ENCODE peak calls at places on chromosomes 11 and 22, in five cellular contexts. V is sigmoid colon, C is A549, S is uterus, T is esophagus muscularis mucosa. M is an unnamed sample. For H3K4me1, the result is how much of the 10 kb centered on the place peaks cover.

GRCh38 chr11:76744186-76745058 is 38.7 kb upstream of the TSKU start:
- DNase-seq in T (no peak), C (no peak), S (no peak), V (peak), M (no peak)

GRCh38 chr22:47041201-47042115 is 279.0 kb downstream of the TBC1D22A start:
- DNase-seq in T (no peak), C (no peak), V (no peak), S (no peak), M (no peak)

GRCh38 chr22:37270928-37271650 is 11.2 kb upstream of the CYTH4 start:
- DNase-seq in C (no peak), S (no peak), T (no peak), V (no peak), M (no peak)

GRCh38 chr22:24926849-24927579 is 19.5 kb downstream of the LHFPL7 start:
- DNase-seq in V (no peak), S (no peak), C (no peak), T (no peak), M (no peak)

GRCh38 chr11:59550842-59551650 is 39.7 kb downstream of the OR4D9 start:
- DNase-seq in T (peak), V (peak), C (peak), S (peak), M (peak)

GRCh38 chr22:22344430-22344829 is 99.8 kb downstream of the VPREB1 start:
- DNase-seq in C (no peak), T (peak), V (no peak), S (no peak), M (no peak)

GRCh38 chr11:27865105-27865504 is 164.8 kb upstream of the BDNF start:
- DNase-seq in T (no peak), V (no peak), S (no peak), C (no peak), M (no peak)

GRCh38 chr11:119789766-119790407 is 60.9 kb upstream of the NECTIN1 start:
- DNase-seq in V (peak), C (no peak), S (no peak), T (no peak), M (peak)

GRCh38 chr11:106988151-106988806 is 30.0 kb downstream of the GUCY1A2 start:
- DNase-seq in T (no peak), S (peak), V (no peak), C (no peak), M (no peak)

GRCh38 chr11:7046474-7046873 is 26.2 kb downstream of the NLRP14 start:
- DNase-seq in C (no peak), T (no peak), V (no peak), S (no peak), M (no peak)

GRCh38 chr22:23859201-23859600 is 1.5 kb downstream of the SLC2A11 start:
- DNase-seq in T (no peak), S (no peak), V (no peak), C (no peak), M (no peak)

GRCh38 chr22:50261615-50262459 is at the start of gene MAPK12:
- DNase-seq in T (no peak), V (no peak), S (no peak), C (no peak), M (no peak)

GRCh38 chr22:22156716-22157499 is 87.7 kb upstream of the VPREB1 start:
- DNase-seq in S (no peak), C (peak), T (no peak), V (no peak), M (no peak)

GRCh38 chr22:49621601-49622210 is 206.0 kb downstream of the BRD1 start:
- DNase-seq in C (no peak), T (no peak), S (no peak), V (peak), M (peak)

GRCh38 chr11:14974723-14975587 is 2.8 kb upstream of the CALCA start:
- DNase-seq in C (peak), V (no peak), S (no peak), T (no peak), M (no peak)

GRCh38 chr22:21626073-21626734 is 3.6 kb downstream of the YDJC start:
- DNase-seq in V (no peak), S (no peak), T (no peak), C (no peak), M (no peak)

GRCh38 chr22:17120711-17121234 is 387 bp downstream of the TMEM121B start:
- DNase-seq in T (no peak), C (no peak), V (no peak), S (no peak), M (no peak)

GRCh38 chr11:128790200-128790599 is 76.9 kb downstream of the KCNJ1 start:
- DNase-seq in T (no peak), V (no peak), S (no peak), C (no peak), M (no peak)

GRCh38 chr11:76279651-76280050 is 73.3 kb upstream of the WNT11 start:
- DNase-seq in T (no peak), V (no peak), S (no peak), C (no peak), M (no peak)

GRCh38 chr11:15113381-15113780 is 1.3 kb upstream of the INSC start:
- DNase-seq in S (no peak), T (peak), V (no peak), C (no peak), M (no peak)

GRCh38 chr22:46122980-46123693 is 27.2 kb upstream of the PPARA start:
- DNase-seq in S (no peak), V (no peak), C (no peak), T (no peak), M (no peak)

GRCh38 chr22:23306438-23306921 is 126.2 kb downstream of the BCR start:
- DNase-seq in V (no peak), C (no peak), S (peak), T (peak), M (peak)

GRCh38 chr22:44246615-44247326 is 66.0 kb downstream of the SHISAL1 start:
- DNase-seq in T (peak), V (no peak), C (no peak), S (no peak), M (no peak)

GRCh38 chr22:44455151-44455962 is 42.7 kb downstream of the RTL6 start:
- DNase-seq in T (peak), S (no peak), C (no peak), V (no peak), M (no peak)

GRCh38 chr11:42473116-42473515 is 838.7 kb upstream of the API5 start:
- DNase-seq in V (no peak), T (no peak), S (no peak), C (no peak), M (no peak)

GRCh38 chr11:2196970-2197770 is 25.6 kb upstream of the TH start:
- DNase-seq in V (peak), T (peak), C (peak), S (peak), M (no peak)

GRCh38 chr11:16605971-16606783 is 132.3 kb upstream of the C11orf58 start:
- DNase-seq in S (peak), C (peak), T (peak), V (peak), M (peak)

GRCh38 chr22:35949243-35949642 is 79.4 kb downstream of the RBFOX2 start:
- DNase-seq in T (no peak), S (no peak), V (no peak), C (no peak), M (no peak)

GRCh38 chr11:107591446-107592236 is 694 bp downstream of the ELMOD1 start:
- DNase-seq in S (no peak), T (no peak), V (no peak), C (no peak), M (no peak)

GRCh38 chr11:13214276-13214865 is 63.2 kb upstream of the BMAL1 start:
- DNase-seq in C (no peak), S (no peak), V (no peak), T (no peak), M (no peak)

GRCh38 chr11:80855975-80856524 is 1415.2 kb upstream of the TENM4 start:
- DNase-seq in T (no peak), S (no peak), C (no peak), V (no peak), M (no peak)

GRCh38 chr11:78349614-78350013 is 68.0 kb downstream of the GAB2 start:
- DNase-seq in V (no peak), S (no peak), T (no peak), C (no peak), M (no peak)

GRCh38 chr22:20086101-20086599 is 6.1 kb downstream of the DGCR8 start:
- DNase-seq in C (no peak), V (no peak), T (no peak), S (no peak), M (no peak)

GRCh38 chr11:3666023-3666530 is 5.1 kb downstream of the CHRNA10 start:
- DNase-seq in T (no peak), V (no peak), C (no peak), S (no peak), M (no peak)

GRCh38 chr22:41242396-41243117 is 1.8 kb upstream of the CHADL start:
- DNase-seq in V (no peak), T (no peak), C (no peak), S (no peak), M (no peak)

GRCh38 chr22:23688121-23688520 is 2.7 kb upstream of the RGL4 start:
- DNase-seq in T (no peak), C (no peak), V (no peak), S (no peak), M (no peak)

GRCh38 chr22:50568626-50569025 is 5.9 kb upstream of the SYCE3 start:
- DNase-seq in C (no peak), V (no peak), T (no peak), S (no peak), M (no peak)

GRCh38 chr11:75376175-75376574 is 23.1 kb upstream of the RPS3 start:
- DNase-seq in V (no peak), C (no peak), S (no peak), T (no peak), M (no peak)

GRCh38 chr11:123702137-123702536 is 39.3 kb downstream of the ZNF202 start:
- DNase-seq in S (no peak), V (no peak), T (no peak), C (no peak), M (no peak)

GRCh38 chr11:126352163-126352562 is 3.3 kb upstream of the ST3GAL4 start:
- DNase-seq in S (no peak), T (no peak), V (no peak), C (no peak), M (no peak)

GRCh38 chr22:26554956-26555355 is 35.0 kb downstream of the TPST2 start:
- DNase-seq in V (no peak), T (no peak), S (no peak), C (no peak), M (no peak)

GRCh38 chr22:26555478-26555877 is 34.5 kb downstream of the TPST2 start:
- DNase-seq in C (no peak), V (no peak), T (no peak), S (no peak), M (no peak)

GRCh38 chr22:26552466-26552865 is 37.5 kb downstream of the TPST2 start:
- DNase-seq in C (no peak), T (no peak), S (no peak), V (no peak), M (no peak)

GRCh38 chr22:26551568-26551967 is 38.4 kb downstream of the TPST2 start:
- DNase-seq in V (no peak), C (no peak), S (no peak), T (no peak), M (no peak)

DNA sequence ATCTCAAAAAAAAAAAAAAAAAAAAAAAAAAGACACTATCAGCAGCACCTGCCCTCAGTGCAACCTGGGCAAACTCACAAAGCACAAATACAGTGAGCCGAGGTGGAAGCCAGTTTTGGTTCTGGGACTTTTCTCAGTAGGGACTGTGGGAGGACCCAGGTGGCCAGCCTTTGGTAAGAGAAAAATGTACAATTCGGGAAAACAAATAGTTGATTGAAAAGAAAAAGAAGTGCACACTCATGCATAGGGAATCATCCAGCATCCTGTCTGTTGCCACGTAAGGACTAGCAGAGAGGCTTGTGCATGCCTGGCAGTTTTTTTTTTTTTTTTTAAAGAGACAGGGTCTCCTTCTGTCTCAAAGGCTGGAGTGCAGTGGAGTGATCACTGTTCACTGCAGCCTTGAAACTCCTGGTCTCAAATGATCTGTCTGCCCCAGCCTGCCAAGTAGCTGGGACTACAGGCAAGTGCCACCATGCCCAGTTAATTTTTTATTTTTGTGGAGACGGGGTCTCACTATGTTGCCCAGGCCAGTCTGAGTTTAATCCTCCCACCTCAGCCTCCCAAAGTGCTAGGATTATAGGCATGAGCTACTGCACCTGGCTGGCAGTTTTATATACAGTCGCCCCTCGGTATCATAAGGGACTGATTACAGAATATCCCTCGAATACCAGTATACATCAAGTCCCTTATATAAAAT is 36.7 kb downstream of the TPST2 start:
- DNase-seq in S (no peak), T (no peak), C (peak), V (no peak), M (no peak)
- H3K4me1 ChIP-seq in S (under half), T (under half), C (under half), V (under half), M (under half)

GRCh38 chr11:68342459-68343158 is 30.2 kb downstream of the LRP5 start:
- DNase-seq in T (no peak), S (no peak), C (no peak), V (no peak), M (no peak)
- H3K4me1 ChIP-seq in T (half or more), S (under half), C (half or more), V (half or more), M (under half)

GRCh38 chr11:118050208-118050891 is 26.5 kb upstream of the TMPRSS4 start:
- DNase-seq in V (no peak), T (peak), S (no peak), C (no peak), M (no peak)

GRCh38 chr11:118049771-118050170 is 27.1 kb upstream of the TMPRSS4 start:
- DNase-seq in V (no peak), C (no peak), T (peak), S (no peak), M (no peak)

GRCh38 chr11:118051136-118051610 is 25.7 kb upstream of the TMPRSS4 start:
- DNase-seq in S (no peak), C (no peak), T (peak), V (no peak), M (no peak)

GRCh38 chr11:118052581-118053206 is 24.2 kb upstream of the TMPRSS4 start:
- DNase-seq in V (no peak), C (no peak), T (peak), S (no peak), M (no peak)

GRCh38 chr11:118051611-118052461 is 25.0 kb upstream of the TMPRSS4 start:
- DNase-seq in C (no peak), S (no peak), T (peak), V (no peak), M (no peak)
- H3K4me1 ChIP-seq in C (under half), S (under half), T (under half), V (under half), M (under half)

GRCh38 chr11:61828379-61828628 is 204 bp downstream of the FADS2 start:
- DNase-seq in C (no peak), T (no peak), V (no peak), S (no peak), M (no peak)

GRCh38 chr11:61830318-61831105 is 2.4 kb downstream of the FADS2 start:
- DNase-seq in T (no peak), S (peak), C (no peak), V (no peak), M (no peak)

GRCh38 chr11:61828629-61829407 is 718 bp downstream of the FADS2 start:
- DNase-seq in V (peak), S (peak), T (peak), C (peak), M (no peak)

GRCh38 chr11:61827573-61828378 is at the start of gene FADS2:
- DNase-seq in V (peak), C (peak), S (peak), T (peak), M (peak)

GRCh38 chr11:61829806-61830205 is 1.7 kb downstream of the FADS2 start:
- DNase-seq in S (no peak), T (no peak), V (no peak), C (no peak), M (no peak)
- H3K4me1 ChIP-seq in S (under half), T (under half), V (half or more), C (half or more), M (under half)

DNA sequence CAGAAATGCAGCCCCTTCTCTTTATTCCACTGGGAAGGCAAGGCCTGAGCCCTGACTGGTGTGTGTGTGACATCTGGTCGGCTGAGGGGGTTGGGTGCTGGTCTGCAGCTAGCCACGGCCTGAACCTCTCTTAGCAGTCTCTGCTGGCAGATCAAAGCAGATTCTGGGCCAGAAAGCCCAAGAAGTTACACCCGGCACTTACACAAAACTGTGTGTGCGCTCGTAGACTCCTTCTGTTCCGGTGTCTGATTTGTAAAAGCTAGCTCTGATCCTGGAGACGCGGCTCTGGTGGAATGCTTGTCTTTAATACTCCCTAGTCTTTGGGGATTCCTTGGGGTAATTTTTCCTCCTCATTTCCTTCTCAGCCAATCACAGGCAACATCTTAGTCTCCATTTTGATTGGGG is 5.5 kb downstream of the PKNOX2 start:
- DNase-seq in C (no peak), T (no peak), V (peak), S (no peak), M (peak)
- H3K4me1 ChIP-seq in C (under half), T (under half), V (under half), S (under half), M (under half)